ENCODE peak calls at places on chromosomes 12 and 14, in nine cellular contexts. G, T, E, I, H, M, D, S and B are unnamed samples.

GRCh38 chr14:105525861-105526780 is at the start of gene TMEM121:
- DNase-seq in G (peak; percentile 65), T (peak; percentile 86), E (no peak), I (peak; percentile 22), H (peak; percentile 61), M (no peak), D (no peak), S (no peak), B (no peak)

GRCh38 chr14:51704465-51705050 is 52.8 kb downstream of the FRMD6 start:
- DNase-seq in G (no peak), T (no peak), E (no peak), I (no peak), H (no peak), M (no peak), D (no peak), S (no peak), B (no peak)

GRCh38 chr14:20415723-20416622 is 2.7 kb upstream of the TEP1 start:
- DNase-seq in G (no peak), T (peak; percentile 28), E (no peak), I (peak; percentile 59), H (no peak), M (peak; percentile 59), D (peak; percentile 69), S (peak; percentile 49), B (no peak)

GRCh38 chr12:122995503-122996187 is 15.2 kb downstream of the ARL6IP4 start:
- DNase-seq in G (no peak), T (no peak), E (no peak), I (no peak), H (peak; percentile 72), M (no peak), D (no peak), S (no peak), B (no peak)

GRCh38 chr12:130121246-130122005 is 40.8 kb upstream of the FZD10 start:
- DNase-seq in G (no peak), T (no peak), E (no peak), I (no peak), H (no peak), M (no peak), D (no peak), S (no peak), B (no peak)

GRCh38 chr14:31692376-31692781 is 131.2 kb downstream of the NUBPL start:
- DNase-seq in G (no peak), T (no peak), E (no peak), I (no peak), H (no peak), M (no peak), D (no peak), S (no peak), B (no peak)

GRCh38 chr14:102316048-102316745 is 3.3 kb upstream of the ZNF839 start:
- DNase-seq in G (no peak), T (no peak), E (no peak), I (peak; percentile 39), H (peak; percentile 61), M (peak; percentile 70), D (peak; percentile 44), S (no peak), B (no peak)

GRCh38 chr14:83988274-83988673 is 1541.7 kb upstream of the FLRT2 start:
- DNase-seq in G (no peak), T (no peak), E (no peak), I (no peak), H (no peak), M (no peak), D (no peak), S (no peak), B (no peak)

GRCh38 chr12:11040162-11040561 is 9.0 kb upstream of the TAS2R31 start:
- DNase-seq in G (no peak), T (no peak), E (no peak), I (no peak), H (no peak), M (no peak), D (no peak), S (no peak), B (no peak)

GRCh38 chr14:63852271-63852816 is 460 bp upstream of the SYNE2 start:
- DNase-seq in G (no peak), T (no peak), E (peak; percentile 30), I (no peak), H (no peak), M (no peak), D (no peak), S (no peak), B (no peak)

GRCh38 chr14:59333668-59334067 is 131.5 kb downstream of the GPR135 start:
- DNase-seq in G (no peak), T (no peak), E (no peak), I (no peak), H (no peak), M (peak; percentile 53), D (peak; percentile 40), S (no peak), B (no peak)

GRCh38 chr14:86038401-86038985 is 508.5 kb downstream of the FLRT2 start:
- DNase-seq in G (no peak), T (peak; percentile 7), E (peak; percentile 33), I (peak; percentile 11), H (peak; percentile 35), M (no peak), D (peak; percentile 10), S (no peak), B (peak; percentile 48)

GRCh38 chr14:92481386-92481785 is 32.2 kb upstream of the RIN3 start:
- DNase-seq in G (no peak), T (no peak), E (peak; percentile 12), I (peak; percentile 5), H (no peak), M (no peak), D (no peak), S (no peak), B (no peak)
- TF ChIP-seq EP300 in G (no peak), T (no peak), E (no peak), I (no peak), H (no peak), M (no peak), D (no peak), S (no peak), B (no peak)

DNA sequence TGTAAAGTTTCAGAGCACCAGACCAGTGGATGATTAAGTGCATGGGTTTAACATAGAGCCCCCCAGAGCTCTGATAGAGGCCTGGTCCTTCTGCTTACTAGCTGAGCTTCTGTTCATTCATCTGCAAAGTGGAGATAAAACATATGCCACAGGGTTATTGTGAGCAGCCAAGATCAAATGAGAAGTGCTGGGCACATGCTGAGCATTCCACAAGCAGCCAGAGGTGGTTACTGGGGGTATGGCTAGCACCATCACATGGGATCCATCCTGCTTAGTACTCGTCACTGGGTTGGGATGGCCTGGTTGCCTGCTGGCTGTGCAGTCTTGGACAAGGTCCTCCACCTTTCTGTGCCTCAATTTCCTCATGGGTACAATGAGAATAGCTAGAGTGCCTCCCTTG is 18.0 kb upstream of the SMUG1 start:
- DNase-seq in G (no peak), T (no peak), E (no peak), I (no peak), H (no peak), M (no peak), D (no peak), S (no peak), B (no peak)
- H3K27me3 ChIP-seq in G (peaks cover 4% of the 10 kb centered on the region), T (peaks cover 2% of the 10 kb centered on the region), E (no peaks in the 10 kb centered on the region), I (peaks cover 94% of the 10 kb centered on the region), H (no peaks in the 10 kb centered on the region), M (peaks cover 7% of the 10 kb centered on the region), D (peaks cover 4% of the 10 kb centered on the region), S (no peaks in the 10 kb centered on the region), B (no peaks in the 10 kb centered on the region)

GRCh38 chr14:23564181-23564812 is 3.3 kb downstream of the AP1G2 start:
- DNase-seq in G (no peak), T (no peak), E (no peak), I (no peak), H (no peak), M (no peak), D (no peak), S (no peak), B (no peak)

GRCh38 chr14:23566112-23566781 is 1.3 kb downstream of the AP1G2 start:
- DNase-seq in G (peak; percentile 57), T (no peak), E (no peak), I (no peak), H (peak; percentile 41), M (no peak), D (no peak), S (no peak), B (no peak)

GRCh38 chr14:23566782-23567185 is 807 bp downstream of the AP1G2 start:
- DNase-seq in G (no peak), T (peak; percentile 21), E (peak; percentile 55), I (no peak), H (no peak), M (no peak), D (no peak), S (no peak), B (peak; percentile 85)

GRCh38 chr14:23564876-23565275 is 2.7 kb downstream of the AP1G2 start:
- DNase-seq in G (no peak), T (no peak), E (no peak), I (no peak), H (no peak), M (no peak), D (no peak), S (no peak), B (no peak)

DNA sequence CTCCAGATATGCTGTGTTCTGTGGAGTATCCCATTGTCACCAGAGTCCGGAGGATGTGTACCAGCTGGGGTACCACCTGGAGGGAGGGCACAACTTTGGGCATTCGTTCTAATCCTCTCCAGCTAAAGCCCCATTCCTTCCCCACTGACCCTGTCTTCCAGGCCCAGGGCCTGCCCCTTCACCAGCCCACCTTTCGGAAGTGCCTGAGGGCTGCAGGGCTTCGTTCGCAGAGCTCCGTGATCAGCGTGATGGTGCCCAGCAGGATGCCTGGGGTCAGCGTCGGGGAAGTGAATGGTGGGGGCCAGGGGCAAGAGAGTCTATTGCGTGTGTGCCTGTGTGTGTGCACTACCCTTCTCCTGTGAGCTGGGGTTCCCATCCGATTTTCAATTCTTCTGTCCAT is 2.0 kb downstream of the AP1G2 start:
- DNase-seq in G (peak; percentile 44), T (no peak), E (no peak), I (no peak), H (no peak), M (no peak), D (no peak), S (no peak), B (no peak)
- TF ChIP-seq POLR2A in G (no peak), T (no peak), E (no peak), I (no peak), H (no peak), M (no peak), D (no peak), S (no peak), B (no peak)

GRCh38 chr12:7091660-7092228 is 501 bp downstream of the C1R start:
- DNase-seq in G (peak; percentile 79), T (no peak), E (no peak), I (peak; percentile 22), H (peak; percentile 76), M (no peak), D (no peak), S (no peak), B (no peak)

GRCh38 chr12:7091171-7091570 is 1.1 kb downstream of the C1R start:
- DNase-seq in G (peak; percentile 61), T (no peak), E (no peak), I (no peak), H (no peak), M (no peak), D (no peak), S (no peak), B (no peak)

GRCh38 chr12:7092229-7092985 is at the start of gene C1R:
- DNase-seq in G (peak; percentile 90), T (peak; percentile 59), E (peak; percentile 68), I (peak; percentile 79), H (peak; percentile 91), M (peak; percentile 93), D (peak; percentile 48), S (no peak), B (peak; percentile 77)

GRCh38 chr12:7089196-7089871 is 2.9 kb downstream of the C1R start:
- DNase-seq in G (no peak), T (no peak), E (no peak), I (no peak), H (no peak), M (no peak), D (no peak), S (no peak), B (no peak)

GRCh38 chr12:7090222-7090998 is 1.8 kb downstream of the C1R start:
- DNase-seq in G (peak; percentile 62), T (no peak), E (no peak), I (no peak), H (peak; percentile 53), M (no peak), D (no peak), S (no peak), B (no peak)
- TF ChIP-seq EP300 in G (no peak), T (no peak), E (no peak), I (no peak), H (no peak), M (no peak), D (no peak), S (no peak), B (no peak)